ENCODE peak calls at places on chromosomes 7 and 10, in four cellular contexts. A, H, M and B are unnamed samples. For H3K9me3, the result is how much of the 10 kb centered on the place peaks cover.

GRCh38 chr10:99742701-99743100 is 10.7 kb downstream of the CUTC start:
- DNase-seq in A (peak), H (no peak), M (peak), B (no peak)

GRCh38 chr7:54932818-54933543 is 85.8 kb upstream of the EGFR start:
- DNase-seq in A (peak), H (peak), M (peak), B (no peak)

GRCh38 chr7:77831481-77831880 is 32.9 kb downstream of the PHTF2 start:
- DNase-seq in A (no peak), H (no peak), M (no peak), B (no peak)

GRCh38 chr7:31100445-31100844 is 48.3 kb downstream of the ADCYAP1R1 start:
- DNase-seq in A (peak), H (no peak), M (no peak), B (no peak)

GRCh38 chr10:43482319-43483078 is 45.6 kb downstream of the ZNF487 start:
- DNase-seq in A (no peak), H (no peak), M (no peak), B (no peak)

GRCh38 chr7:105931179-105931578 is 31.9 kb upstream of the CDHR3 start:
- DNase-seq in A (no peak), H (no peak), M (no peak), B (no peak)

GRCh38 chr7:152956006-152956405 is 196.5 kb downstream of the ACTR3B start:
- DNase-seq in A (no peak), H (no peak), M (no peak), B (no peak)

GRCh38 chr7:128260069-128260468 is 19.0 kb downstream of the LEP start:
- DNase-seq in A (no peak), H (no peak), M (no peak), B (no peak)

GRCh38 chr7:97025130-97025499 is 484 bp upstream of the DLX5 start:
- DNase-seq in A (no peak), H (no peak), M (no peak), B (no peak)

GRCh38 chr7:15323545-15323944 is 238.3 kb downstream of the AGMO start:
- DNase-seq in A (no peak), H (no peak), M (no peak), B (no peak)

GRCh38 chr10:102152545-102152890 is 329 bp downstream of the NOLC1 start:
- DNase-seq in A (peak), H (no peak), M (no peak), B (no peak)

GRCh38 chr7:117892821-117893220 is 19.6 kb upstream of the CTTNBP2 start:
- DNase-seq in A (no peak), H (no peak), M (no peak), B (no peak)

GRCh38 chr7:8147004-8147403 is 115.0 kb downstream of the ICA1 start:
- DNase-seq in A (no peak), H (no peak), M (no peak), B (no peak)

GRCh38 chr10:6247041-6247712 is 44.4 kb downstream of the PFKFB3 start:
- DNase-seq in A (no peak), H (no peak), M (no peak), B (no peak)

GRCh38 chr10:103507235-103508191 is 14.0 kb downstream of the NEURL1 start:
- DNase-seq in A (no peak), H (no peak), M (no peak), B (no peak)

GRCh38 chr10:44278669-44279337 is 106.1 kb downstream of the CXCL12 start:
- DNase-seq in A (peak), H (no peak), M (no peak), B (no peak)

GRCh38 chr10:79884006-79884405 is 57.5 kb downstream of the NUTM2E start:
- DNase-seq in A (no peak), H (no peak), M (no peak), B (no peak)

GRCh38 chr10:4083509-4084003 is 298.5 kb upstream of the KLF6 start:
- DNase-seq in A (no peak), H (no peak), M (no peak), B (no peak)

GRCh38 chr10:131569851-131570715 is 258.6 kb upstream of the TCERG1L start:
- DNase-seq in A (no peak), H (peak), M (no peak), B (no peak)

GRCh38 chr10:131570716-131571307 is 259.3 kb upstream of the TCERG1L start:
- DNase-seq in A (no peak), H (peak), M (no peak), B (no peak)

GRCh38 chr10:131567279-131568162 is 256.0 kb upstream of the TCERG1L start:
- DNase-seq in A (no peak), H (peak), M (no peak), B (no peak)

GRCh38 chr10:131571346-131571745 is 259.8 kb upstream of the TCERG1L start:
- DNase-seq in A (no peak), H (peak), M (no peak), B (no peak)

DNA sequence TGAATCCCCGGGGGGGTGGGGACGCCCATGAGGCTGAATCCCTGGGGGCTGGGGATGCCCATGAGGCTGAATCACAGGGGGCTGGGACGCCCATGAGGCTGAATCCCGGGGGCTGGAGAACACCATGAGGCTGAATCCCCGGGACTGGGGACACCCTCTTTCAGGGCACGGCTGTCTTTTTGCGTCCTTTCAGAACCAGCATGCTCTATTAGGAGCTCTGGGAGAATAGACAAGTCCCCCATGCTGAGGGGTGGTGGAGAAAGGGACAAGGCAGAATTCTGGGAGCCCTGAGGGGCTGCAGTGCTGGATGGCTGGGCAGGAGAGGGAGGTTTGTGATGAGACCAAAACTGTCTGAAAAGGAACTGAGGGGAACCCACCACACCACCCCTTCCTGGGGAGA is 257.3 kb upstream of the TCERG1L start:
- DNase-seq in A (no peak), H (peak), M (no peak), B (no peak)
- H3K9me3 ChIP-seq in A (under half), H (under half), M (under half), B (under half)

GRCh38 chr7:63899691-63900393 is 98.8 kb upstream of the ZNF722 start:
- DNase-seq in A (no peak), H (no peak), M (no peak), B (peak)
- H3K4me3 ChIP-seq in A (no peak), H (peak), M (no peak), B (peak)

DNA sequence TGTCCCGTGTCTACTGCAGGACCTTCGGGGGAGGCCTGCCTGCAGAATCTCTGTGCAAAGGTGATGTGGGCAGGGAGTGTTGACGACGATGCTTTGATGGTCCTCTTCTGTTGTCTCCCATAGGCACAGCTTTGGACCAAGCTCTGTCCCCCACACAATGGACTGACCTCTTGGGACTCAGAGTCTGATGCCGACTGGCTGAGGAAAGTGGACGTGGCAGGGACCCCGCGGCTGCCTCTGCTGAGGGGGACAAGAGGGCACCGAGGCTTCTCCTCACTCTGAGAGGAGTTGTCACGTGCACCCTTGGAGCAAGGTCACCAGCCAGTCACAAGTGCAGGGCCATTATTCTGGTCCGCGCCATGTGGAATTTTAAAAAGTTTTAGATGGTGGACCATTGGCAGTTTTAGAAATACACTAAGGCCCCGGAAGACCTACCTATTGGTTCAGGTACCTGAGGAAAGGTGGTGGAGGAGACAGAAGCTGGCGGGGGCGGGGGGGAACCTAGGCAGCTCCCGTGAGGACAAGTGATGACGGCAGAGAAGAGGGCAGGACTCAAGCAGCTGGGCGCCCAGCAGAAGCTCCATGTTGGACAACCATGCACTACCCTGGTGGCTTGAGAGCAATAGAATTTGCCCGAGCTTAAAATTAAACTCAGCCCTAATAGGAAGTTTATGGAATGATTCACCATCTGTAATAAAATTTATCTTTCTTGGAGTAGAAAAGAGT is 331.4 kb downstream of the PTPRN2 start:
- DNase-seq in A (no peak), H (no peak), M (no peak), B (no peak)
- H3K9me3 ChIP-seq in A (half or more), H (under half), M (under half), B (under half)

GRCh38 chr7:100573691-100574361 is at the start of gene SAP25:
- DNase-seq in A (no peak), H (no peak), M (no peak), B (no peak)

GRCh38 chr7:100572281-100572948 is 1.3 kb downstream of the SAP25 start:
- DNase-seq in A (no peak), H (no peak), M (no peak), B (no peak)

GRCh38 chr7:100572949-100573675 is 588 bp downstream of the SAP25 start:
- DNase-seq in A (no peak), H (no peak), M (no peak), B (no peak)

GRCh38 chr7:100570954-100571828 is 2.5 kb downstream of the SAP25 start:
- DNase-seq in A (no peak), H (no peak), M (no peak), B (no peak)

DNA sequence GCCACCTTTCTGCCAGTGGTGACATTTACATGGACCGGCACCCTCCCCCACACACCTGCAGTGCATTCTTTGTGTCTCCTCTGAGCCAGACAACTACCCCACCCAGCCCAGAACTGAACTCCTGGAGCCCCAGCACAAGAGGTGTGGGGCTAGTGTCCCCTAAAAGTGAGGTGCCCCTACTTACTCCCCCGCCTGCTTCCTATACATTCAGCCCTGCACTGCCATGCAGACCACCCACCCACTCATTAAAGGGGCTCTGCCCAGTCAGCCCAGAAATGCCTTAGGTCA is 1.9 kb downstream of the SAP25 start:
- DNase-seq in A (no peak), H (no peak), M (no peak), B (no peak)
- H3K4me3 ChIP-seq in A (no peak), H (no peak), M (no peak), B (no peak)

GRCh38 chr7:138804618-138805017 is 6.6 kb upstream of the ATP6V0A4 start:
- DNase-seq in A (no peak), H (no peak), M (no peak), B (no peak)
- H3K9me3 ChIP-seq in A (under half), H (under half), M (under half), B (under half)

GRCh38 chr7:144547888-144548287 is 144.4 kb upstream of the NOBOX start:
- DNase-seq in A (no peak), H (no peak), M (no peak), B (no peak)
- H3K4me3 ChIP-seq in A (no peak), H (no peak), M (no peak), B (no peak)

DNA sequence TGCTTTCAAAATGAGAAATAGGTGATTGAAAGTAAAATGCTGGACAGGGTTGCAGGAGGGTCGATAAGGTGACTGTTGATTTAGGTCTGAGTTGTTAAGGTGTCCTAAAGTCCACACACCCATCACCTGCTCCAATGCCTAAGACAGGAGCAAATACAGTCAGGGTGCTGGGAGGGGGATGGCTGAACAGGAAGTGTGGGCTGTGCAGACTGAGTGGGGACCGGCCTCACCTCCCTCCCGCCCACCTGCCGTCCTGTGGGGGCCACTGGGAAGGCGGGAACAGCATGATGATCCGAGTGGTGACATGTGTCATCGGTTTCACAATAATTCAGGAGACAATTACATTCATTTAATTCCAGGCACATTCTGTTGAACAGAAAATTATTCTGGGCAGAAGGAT is 260.8 kb downstream of the DNAJB6 start:
- DNase-seq in A (no peak), H (no peak), M (no peak), B (no peak)
- H3K9me3 ChIP-seq in A (under half), H (under half), M (under half), B (under half)